ENCODE peak calls at places on chromosomes 3 and 15, in five cellular contexts. One of them, this sample, is unnamed.

GRCh38 chr15:75673426-75674247 is 25.9 kb downstream of the SNX33 start:
- DNase-seq in ACHN: no peak
- DNase-seq in GM10248: no peak
- DNase-seq in AG20443: peak; percentile 88
- DNase-seq in activated naive CD8-positive, alpha-beta T cell treated with anti-CD3 and anti-CD28 coated beads, Interleukin-2, amount 50 U/mL, for 24 hours: no peak
- DNase-seq in this sample: no peak

GRCh38 chr3:173395073-173395411 is 2.5 kb upstream of the NLGN1 start:
- DNase-seq in ACHN: peak; percentile 85
- DNase-seq in GM10248: no peak
- DNase-seq in AG20443: no peak
- DNase-seq in activated naive CD8-positive, alpha-beta T cell treated with anti-CD3 and anti-CD28 coated beads, Interleukin-2, amount 50 U/mL, for 24 hours: no peak
- DNase-seq in this sample: no peak

GRCh38 chr3:172194702-172195392 is 155.5 kb downstream of the FNDC3B start:
- DNase-seq in ACHN: no peak
- DNase-seq in GM10248: no peak
- DNase-seq in AG20443: no peak
- DNase-seq in activated naive CD8-positive, alpha-beta T cell treated with anti-CD3 and anti-CD28 coated beads, Interleukin-2, amount 50 U/mL, for 24 hours: no peak
- DNase-seq in this sample: no peak

GRCh38 chr3:40810813-40811212 is 286.1 kb downstream of the ZNF621 start:
- DNase-seq in ACHN: no peak
- DNase-seq in GM10248: no peak
- DNase-seq in AG20443: no peak
- DNase-seq in activated naive CD8-positive, alpha-beta T cell treated with anti-CD3 and anti-CD28 coated beads, Interleukin-2, amount 50 U/mL, for 24 hours: no peak
- DNase-seq in this sample: no peak

GRCh38 chr3:143078883-143079282 is 40.7 kb upstream of the CHST2 start:
- DNase-seq in ACHN: peak; percentile 8
- DNase-seq in GM10248: no peak
- DNase-seq in AG20443: peak; percentile 72
- DNase-seq in activated naive CD8-positive, alpha-beta T cell treated with anti-CD3 and anti-CD28 coated beads, Interleukin-2, amount 50 U/mL, for 24 hours: no peak
- DNase-seq in this sample: no peak

GRCh38 chr15:77409259-77410156 is 10.4 kb downstream of the PEAK1 start:
- DNase-seq in ACHN: no peak
- DNase-seq in GM10248: peak; percentile 15
- DNase-seq in AG20443: no peak
- DNase-seq in activated naive CD8-positive, alpha-beta T cell treated with anti-CD3 and anti-CD28 coated beads, Interleukin-2, amount 50 U/mL, for 24 hours: peak; percentile 13
- DNase-seq in this sample: no peak

GRCh38 chr3:9779721-9780450 is 10.1 kb upstream of the CAMK1 start:
- DNase-seq in ACHN: peak; percentile 10
- DNase-seq in GM10248: peak; percentile 58
- DNase-seq in AG20443: no peak
- DNase-seq in activated naive CD8-positive, alpha-beta T cell treated with anti-CD3 and anti-CD28 coated beads, Interleukin-2, amount 50 U/mL, for 24 hours: peak; percentile 65
- DNase-seq in this sample: no peak

GRCh38 chr3:46423588-46423987 is 16.5 kb downstream of the CCRL2 start:
- DNase-seq in ACHN: no peak
- DNase-seq in GM10248: no peak
- DNase-seq in AG20443: no peak
- DNase-seq in activated naive CD8-positive, alpha-beta T cell treated with anti-CD3 and anti-CD28 coated beads, Interleukin-2, amount 50 U/mL, for 24 hours: no peak
- DNase-seq in this sample: no peak

GRCh38 chr3:31356941-31357340 is 175.8 kb upstream of the STT3B start:
- DNase-seq in ACHN: no peak
- DNase-seq in GM10248: no peak
- DNase-seq in AG20443: no peak
- DNase-seq in activated naive CD8-positive, alpha-beta T cell treated with anti-CD3 and anti-CD28 coated beads, Interleukin-2, amount 50 U/mL, for 24 hours: no peak
- DNase-seq in this sample: no peak

GRCh38 chr15:67024322-67024997 is 40.9 kb upstream of the SMAD3 start:
- DNase-seq in ACHN: peak; percentile 83
- DNase-seq in GM10248: no peak
- DNase-seq in AG20443: peak; percentile 92
- DNase-seq in activated naive CD8-positive, alpha-beta T cell treated with anti-CD3 and anti-CD28 coated beads, Interleukin-2, amount 50 U/mL, for 24 hours: peak; percentile 50
- DNase-seq in this sample: peak; percentile 79

GRCh38 chr3:72273615-72274014 is 488.7 kb upstream of the PROK2 start:
- DNase-seq in ACHN: no peak
- DNase-seq in GM10248: no peak
- DNase-seq in AG20443: peak; percentile 60
- DNase-seq in activated naive CD8-positive, alpha-beta T cell treated with anti-CD3 and anti-CD28 coated beads, Interleukin-2, amount 50 U/mL, for 24 hours: no peak
- DNase-seq in this sample: no peak

GRCh38 chr3:101509811-101510210 is 3.2 kb downstream of the SENP7 start:
- DNase-seq in ACHN: no peak
- DNase-seq in GM10248: no peak
- DNase-seq in AG20443: no peak
- DNase-seq in activated naive CD8-positive, alpha-beta T cell treated with anti-CD3 and anti-CD28 coated beads, Interleukin-2, amount 50 U/mL, for 24 hours: no peak
- DNase-seq in this sample: no peak

GRCh38 chr3:186025161-186025560 is 83.7 kb downstream of the ETV5 start:
- DNase-seq in ACHN: no peak
- DNase-seq in GM10248: no peak
- DNase-seq in AG20443: peak; percentile 26
- DNase-seq in activated naive CD8-positive, alpha-beta T cell treated with anti-CD3 and anti-CD28 coated beads, Interleukin-2, amount 50 U/mL, for 24 hours: peak; percentile 67
- DNase-seq in this sample: no peak

GRCh38 chr3:186079925-186080324 is 29.0 kb downstream of the ETV5 start:
- DNase-seq in ACHN: no peak
- DNase-seq in GM10248: no peak
- DNase-seq in AG20443: no peak
- DNase-seq in activated naive CD8-positive, alpha-beta T cell treated with anti-CD3 and anti-CD28 coated beads, Interleukin-2, amount 50 U/mL, for 24 hours: no peak
- DNase-seq in this sample: no peak

GRCh38 chr3:87333393-87333892 is 57.1 kb upstream of the POU1F1 start:
- DNase-seq in ACHN: peak; percentile 49
- DNase-seq in GM10248: no peak
- DNase-seq in AG20443: peak; percentile 43
- DNase-seq in activated naive CD8-positive, alpha-beta T cell treated with anti-CD3 and anti-CD28 coated beads, Interleukin-2, amount 50 U/mL, for 24 hours: no peak
- DNase-seq in this sample: no peak

This sample was measured in breast epithelium.